ENCODE peak calls at places on chromosome 9, in eight cellular contexts. V is activated CD4-positive, alpha-beta T cell treated with anti-CD3 and anti-CD28 coated beads, Interleukin-2, amount 50 U/mL, for 48 hours; I is small intestine; B is activated gamma-delta T cell treated with Interleukin-2 at 50 U/mL for 16 hours; G is GM18507; D is cardiac fibroblast; J is stimulated activated CD8-positive, alpha-beta memory T cell treated with anti-CD3 and anti-CD28 coated beads, Interleukin-15, amount 100 ng/mL, for 24 hours; P is HCT116. N is an unnamed sample.

GRCh38 chr9:80085668-80086067 is 513.9 kb downstream of the TLE4 start:
- DNase-seq in V (no peak), I (no peak), B (no peak), G (no peak), D (peak), J (no peak), P (no peak), N (no peak)

GRCh38 chr9:134944916-134945315 is 27.2 kb upstream of the FCN1 start:
- DNase-seq in V (no peak), I (no peak), B (no peak), G (no peak), D (no peak), J (no peak), P (no peak), N (no peak)

GRCh38 chr9:129885670-129886106 is 50.4 kb downstream of the USP20 start:
- DNase-seq in V (peak), I (peak), B (peak), G (no peak), D (peak), J (peak), P (peak), N (peak)

GRCh38 chr9:2179557-2179956 is 164.4 kb downstream of the SMARCA2 start:
- DNase-seq in V (no peak), I (no peak), B (no peak), G (no peak), D (peak), J (no peak), P (no peak), N (no peak)

GRCh38 chr9:135096408-135096885 is 9.0 kb downstream of the OLFM1 start:
- DNase-seq in V (no peak), I (no peak), B (no peak), G (no peak), D (no peak), J (no peak), P (no peak), N (no peak)

GRCh38 chr9:99377790-99378775 is 156.0 kb downstream of the SEC61B start:
- DNase-seq in V (no peak), I (no peak), B (no peak), G (no peak), D (no peak), J (no peak), P (no peak), N (no peak)

GRCh38 chr9:37761511-37761910 is 7.9 kb downstream of the TRMT10B start:
- DNase-seq in V (no peak), I (no peak), B (no peak), G (no peak), D (peak), J (no peak), P (no peak), N (no peak)

GRCh38 chr9:124676159-124676551 is 95.0 kb downstream of the NR6A1 start:
- DNase-seq in V (no peak), I (no peak), B (no peak), G (no peak), D (peak), J (no peak), P (no peak), N (no peak)

GRCh38 chr9:81375461-81376100 is 313.8 kb downstream of the TLE1 start:
- DNase-seq in V (no peak), I (no peak), B (no peak), G (no peak), D (no peak), J (no peak), P (no peak), N (no peak)

GRCh38 chr9:125407432-125407973 is 145.9 kb downstream of the GAPVD1 start:
- DNase-seq in V (no peak), I (no peak), B (no peak), G (no peak), D (no peak), J (no peak), P (no peak), N (no peak)

GRCh38 chr9:113807173-113808061 is 68.7 kb upstream of the ZNF618 start:
- DNase-seq in V (peak), I (peak), B (peak), G (peak), D (peak), J (no peak), P (peak), N (no peak)

GRCh38 chr9:124767830-124768229 is 3.3 kb downstream of the NR6A1 start:
- DNase-seq in V (no peak), I (peak), B (no peak), G (no peak), D (no peak), J (no peak), P (no peak), N (no peak)

N was measured in activated naive CD4-positive, alpha-beta T cell treated with anti-CD3 and anti-CD28 coated beads, Interleukin-2, amount 50 U/mL, for 72 hours.